ENCODE peak calls at places on chromosome 17, in six cellular contexts. One of them, this sample, is unnamed.

GRCh38 chr17:73644145-73645049 is at the start of gene SDK2:
- DNase-seq in endothelial cell of umbilical vein: no peak
- DNase-seq in K562: no peak
- DNase-seq in A549: peak; percentile 42
- DNase-seq in GM12878: no peak
- DNase-seq in HepG2: no peak
- DNase-seq in this sample: no peak

GRCh38 chr17:81884968-81885367 is 6.4 kb downstream of the ALYREF start:
- DNase-seq in HepG2: no peak
- DNase-seq in endothelial cell of umbilical vein: no peak
- DNase-seq in K562: no peak
- DNase-seq in GM12878: no peak
- DNase-seq in A549: no peak
- DNase-seq in this sample: no peak

GRCh38 chr17:6303664-6304063 is 131.3 kb downstream of the AIPL1 start:
- DNase-seq in A549: peak; percentile 21
- DNase-seq in K562: no peak
- DNase-seq in GM12878: no peak
- DNase-seq in endothelial cell of umbilical vein: peak; percentile 53
- DNase-seq in HepG2: no peak
- DNase-seq in this sample: peak; percentile 27

GRCh38 chr17:18626152-18626870 is 17.9 kb downstream of the TBC1D28 start:
- DNase-seq in A549: no peak
- DNase-seq in HepG2: no peak
- DNase-seq in K562: no peak
- DNase-seq in GM12878: no peak
- DNase-seq in endothelial cell of umbilical vein: peak; percentile 1
- DNase-seq in this sample: no peak

GRCh38 chr17:44912763-44913544 is 2.3 kb downstream of the GFAP start:
- DNase-seq in GM12878: no peak
- DNase-seq in K562: no peak
- DNase-seq in A549: no peak
- DNase-seq in HepG2: no peak
- DNase-seq in endothelial cell of umbilical vein: no peak
- DNase-seq in this sample: no peak

GRCh38 chr17:17526369-17526768 is 30.2 kb upstream of the RASD1 start:
- DNase-seq in endothelial cell of umbilical vein: no peak
- DNase-seq in A549: no peak
- DNase-seq in K562: no peak
- DNase-seq in HepG2: no peak
- DNase-seq in GM12878: no peak
- DNase-seq in this sample: no peak

GRCh38 chr17:79627766-79628690 is 17.2 kb upstream of the RBFOX3 start:
- DNase-seq in K562: no peak
- DNase-seq in HepG2: no peak
- DNase-seq in endothelial cell of umbilical vein: no peak
- DNase-seq in A549: no peak
- DNase-seq in GM12878: no peak
- DNase-seq in this sample: no peak

GRCh38 chr17:82031303-82031884 is at the start of gene RAC3:
- DNase-seq in endothelial cell of umbilical vein: no peak
- DNase-seq in A549: no peak
- DNase-seq in K562: peak; percentile 57
- DNase-seq in HepG2: no peak
- DNase-seq in GM12878: no peak
- DNase-seq in this sample: peak; percentile 65

GRCh38 chr17:66443601-66444000 is 141.2 kb downstream of the PRKCA start:
- DNase-seq in endothelial cell of umbilical vein: no peak
- DNase-seq in GM12878: no peak
- DNase-seq in K562: no peak
- DNase-seq in HepG2: no peak
- DNase-seq in A549: no peak
- DNase-seq in this sample: no peak

GRCh38 chr17:27354051-27354490 is 60.2 kb downstream of the WSB1 start:
- DNase-seq in endothelial cell of umbilical vein: no peak
- DNase-seq in GM12878: no peak
- DNase-seq in K562: peak; percentile 31
- DNase-seq in HepG2: no peak
- DNase-seq in A549: no peak
- DNase-seq in this sample: no peak

GRCh38 chr17:50288306-50288705 is 14.0 kb downstream of the TMEM92 start:
- DNase-seq in K562: no peak
- DNase-seq in HepG2: no peak
- DNase-seq in endothelial cell of umbilical vein: no peak
- DNase-seq in A549: no peak
- DNase-seq in GM12878: no peak
- DNase-seq in this sample: no peak

DNA sequence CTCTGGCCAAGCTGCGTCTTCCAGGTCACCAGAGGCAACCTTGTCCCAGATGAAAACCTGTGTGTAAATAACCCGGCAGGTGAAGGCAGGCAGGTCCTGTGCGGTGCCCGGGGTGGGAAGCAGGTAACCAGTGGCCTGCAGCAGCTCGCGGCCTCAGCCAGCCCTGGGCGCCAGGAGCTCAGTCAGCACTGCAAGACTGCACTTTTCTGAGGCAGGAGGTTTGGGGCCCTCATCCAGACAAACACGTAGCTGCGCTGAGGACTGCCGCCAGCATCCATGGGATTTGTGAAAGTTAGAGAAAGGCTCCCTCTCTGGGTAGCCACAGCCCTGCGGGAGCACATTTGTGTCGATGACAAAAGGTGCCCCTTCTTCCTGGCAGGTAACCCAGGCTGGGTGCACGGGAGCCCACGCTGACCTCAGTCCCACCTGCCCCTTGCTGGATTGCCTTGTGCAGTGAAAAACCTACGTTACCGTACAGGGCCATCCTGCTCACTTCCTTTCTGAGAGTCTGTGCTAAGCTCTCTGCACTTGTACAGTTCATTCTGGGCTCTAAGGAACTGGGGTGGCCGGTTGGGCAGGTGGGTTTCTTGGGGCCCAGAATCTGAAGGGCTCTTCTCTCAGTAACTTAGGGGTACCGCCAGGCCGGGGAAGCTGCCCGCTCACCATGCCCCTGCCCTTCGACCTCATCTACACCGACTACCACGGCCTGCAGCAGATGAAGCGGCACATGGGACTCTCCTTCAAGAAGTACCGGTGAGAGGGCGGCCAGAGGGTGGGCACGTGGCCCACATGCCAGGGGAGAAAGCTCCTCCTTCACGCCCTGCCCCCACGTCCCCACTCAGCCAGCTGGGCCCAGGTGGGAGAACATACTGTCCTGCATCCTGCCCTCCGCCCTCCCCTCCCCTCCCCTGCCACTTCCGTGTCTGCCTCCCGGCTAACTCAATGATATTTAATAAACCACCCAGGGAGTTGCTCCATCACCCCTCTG is 56.4 kb downstream of the MGAT5B start:
- DNase-seq in HepG2: no peak
- DNase-seq in endothelial cell of umbilical vein: no peak
- DNase-seq in GM12878: no peak
- DNase-seq in A549: peak; percentile 24
- DNase-seq in K562: no peak
- DNase-seq in this sample: no peak
- TF ChIP-seq MYC in HepG2: no peak
- TF ChIP-seq MYC in endothelial cell of umbilical vein: no peak
- TF ChIP-seq MYC in GM12878: no peak
- TF ChIP-seq MYC in A549: no peak
- TF ChIP-seq MYC in K562: no peak
- TF ChIP-seq MYC in this sample: no peak

GRCh38 chr17:35050170-35050569 is 13.3 kb downstream of the RFFL start:
- DNase-seq in HepG2: no peak
- DNase-seq in K562: no peak
- DNase-seq in A549: no peak
- DNase-seq in endothelial cell of umbilical vein: no peak
- DNase-seq in GM12878: no peak
- DNase-seq in this sample: no peak

GRCh38 chr17:35048685-35049379 is 14.7 kb downstream of the RFFL start:
- DNase-seq in K562: no peak
- DNase-seq in GM12878: no peak
- DNase-seq in endothelial cell of umbilical vein: no peak
- DNase-seq in HepG2: no peak
- DNase-seq in A549: no peak
- DNase-seq in this sample: no peak

GRCh38 chr17:35046245-35046644 is 17.3 kb downstream of the RFFL start:
- DNase-seq in A549: no peak
- DNase-seq in K562: no peak
- DNase-seq in HepG2: no peak
- DNase-seq in GM12878: no peak
- DNase-seq in endothelial cell of umbilical vein: no peak
- DNase-seq in this sample: no peak

GRCh38 chr17:35044181-35044580 is 19.3 kb downstream of the RFFL start:
- DNase-seq in HepG2: no peak
- DNase-seq in endothelial cell of umbilical vein: no peak
- DNase-seq in K562: no peak
- DNase-seq in A549: no peak
- DNase-seq in GM12878: no peak
- DNase-seq in this sample: no peak

DNA sequence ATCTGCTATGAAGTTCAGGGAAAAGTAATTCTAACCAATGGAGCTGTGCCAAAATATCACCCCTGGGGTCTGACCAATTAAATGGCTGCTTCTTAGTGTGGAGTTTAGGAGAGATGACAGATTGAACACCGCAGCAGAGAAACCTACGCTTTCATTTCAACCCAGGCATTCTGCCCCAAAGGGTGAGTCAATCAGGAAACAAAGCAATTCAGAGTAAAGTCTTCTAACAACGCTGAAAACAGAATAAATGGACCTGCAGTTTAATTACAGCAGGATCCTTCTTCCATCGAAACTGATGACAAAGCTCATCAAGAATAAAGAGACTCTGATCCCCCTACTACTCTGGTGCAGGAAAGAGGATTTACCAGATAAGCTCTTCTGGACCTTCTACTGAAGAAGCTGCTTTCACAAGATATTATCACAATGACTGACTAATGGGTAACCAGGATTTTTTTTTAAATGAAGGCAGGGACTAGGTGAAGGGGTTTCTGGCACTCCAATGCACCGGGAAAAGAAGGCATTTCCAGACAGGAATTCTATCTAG is 16.7 kb downstream of the RFFL start:
- DNase-seq in GM12878: peak; percentile 81
- DNase-seq in HepG2: peak; percentile 63
- DNase-seq in K562: no peak
- DNase-seq in endothelial cell of umbilical vein: peak; percentile 74
- DNase-seq in A549: no peak
- DNase-seq in this sample: peak; percentile 14
- H3K4me3 ChIP-seq in GM12878: peak overlapping the region; percentile 57
- H3K4me3 ChIP-seq in HepG2: peak overlapping the region; percentile 14
- H3K4me3 ChIP-seq in K562: peak overlapping the region; percentile 23
- H3K4me3 ChIP-seq in endothelial cell of umbilical vein: no peak overlapping the region
- H3K4me3 ChIP-seq in A549: no peak overlapping the region
- H3K4me3 ChIP-seq in this sample: no peak overlapping the region

DNA sequence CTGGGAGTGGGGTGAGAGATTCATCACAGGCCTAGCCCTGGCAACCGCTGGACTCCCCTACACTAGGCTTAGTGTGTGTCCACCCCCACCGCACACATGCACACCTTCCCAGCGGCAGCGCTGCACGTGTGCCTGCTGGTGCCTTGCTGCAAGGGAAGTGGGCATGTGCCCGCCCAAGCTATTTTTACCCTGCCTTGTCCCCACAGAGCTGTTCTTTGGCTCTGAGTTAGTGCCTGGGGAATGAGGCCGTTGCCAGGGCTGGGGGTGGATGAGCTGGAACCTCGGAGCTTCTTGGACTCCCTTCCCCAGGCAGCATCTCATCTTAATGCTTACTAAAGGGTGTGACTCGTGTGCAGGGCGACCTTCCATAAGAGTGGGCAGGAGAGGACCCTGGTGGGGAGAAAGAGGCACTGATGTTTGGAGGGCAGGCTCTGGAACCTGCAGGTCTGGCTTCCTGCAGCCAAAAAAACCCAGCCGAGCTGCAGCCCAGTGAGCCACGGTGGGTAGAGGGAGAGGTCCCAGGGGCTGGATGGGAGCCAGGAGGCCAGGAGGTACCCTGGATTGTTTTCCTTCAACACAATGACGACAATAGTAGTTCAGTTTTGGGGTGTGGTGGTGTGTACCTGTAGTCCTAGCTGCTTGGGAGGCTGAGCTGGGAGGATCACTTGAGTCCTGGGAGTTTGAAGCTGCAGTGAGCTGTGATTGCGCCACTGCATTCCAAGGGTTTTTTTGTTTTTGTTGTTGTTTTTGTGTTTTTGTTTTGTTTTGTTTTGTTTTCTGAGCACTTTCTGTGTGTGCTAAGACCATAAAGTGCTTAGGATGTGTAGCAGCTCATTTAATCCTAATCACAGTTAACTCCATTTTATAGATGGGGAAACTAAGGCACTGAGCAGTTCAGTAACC is 119.0 kb downstream of the RAB11FIP4 start:
- DNase-seq in K562: no peak
- DNase-seq in HepG2: no peak
- DNase-seq in endothelial cell of umbilical vein: no peak
- DNase-seq in GM12878: no peak
- DNase-seq in A549: no peak
- DNase-seq in this sample: no peak
- TF ChIP-seq POLR2A in K562: no peak
- TF ChIP-seq POLR2A in HepG2: no peak
- TF ChIP-seq POLR2A in endothelial cell of umbilical vein: no peak
- TF ChIP-seq POLR2A in GM12878: no peak
- TF ChIP-seq POLR2A in A549: no peak
- TF ChIP-seq POLR2A in this sample: no peak

GRCh38 chr17:58870747-58871146 is 115.1 kb downstream of the PPM1E start:
- DNase-seq in endothelial cell of umbilical vein: no peak
- DNase-seq in K562: no peak
- DNase-seq in HepG2: no peak
- DNase-seq in GM12878: no peak
- DNase-seq in A549: peak; percentile 13
- DNase-seq in this sample: peak; percentile 17
- TF ChIP-seq MYC in endothelial cell of umbilical vein: no peak
- TF ChIP-seq MYC in K562: no peak
- TF ChIP-seq MYC in HepG2: no peak
- TF ChIP-seq MYC in GM12878: no peak
- TF ChIP-seq MYC in A549: no peak
- TF ChIP-seq MYC in this sample: no peak

This sample was measured in NB4.